ENCODE peak calls at places on chromosome 5, in seven cellular contexts. P is H1, T is stomach, R is tibial nerve, N is sigmoid colon, K is GM12878, A is A549. Z is an unnamed sample.

GRCh38 chr5:152364899-152365298 is 40.2 kb downstream of the NMUR2 start:
- DNase-seq in P (no peak), T (no peak), R (no peak), N (no peak), K (no peak), A (no peak), Z (no peak)

GRCh38 chr5:9339206-9339818 is 206.6 kb downstream of the SEMA5A start:
- DNase-seq in P (peak; percentile 55), T (no peak), R (no peak), N (no peak), K (no peak), A (no peak), Z (no peak)

GRCh38 chr5:163269624-163270023 is 167.8 kb upstream of the CCNG1 start:
- DNase-seq in P (no peak), T (no peak), R (no peak), N (no peak), K (no peak), A (no peak), Z (no peak)

GRCh38 chr5:23257656-23258055 is 249.8 kb upstream of the PRDM9 start:
- DNase-seq in P (no peak), T (no peak), R (no peak), N (no peak), K (no peak), A (no peak), Z (no peak)

GRCh38 chr5:33118761-33119415 is 321.9 kb upstream of the TARS1 start:
- DNase-seq in P (no peak), T (no peak), R (no peak), N (no peak), K (no peak), A (no peak), Z (no peak)

GRCh38 chr5:219492-219891 is 1.4 kb downstream of the SDHA start:
- DNase-seq in P (no peak), T (no peak), R (peak; percentile 10), N (no peak), K (no peak), A (no peak), Z (no peak)

GRCh38 chr5:9851458-9851857 is 221.3 kb upstream of the TAS2R1 start:
- DNase-seq in P (no peak), T (no peak), R (peak; percentile 8), N (no peak), K (no peak), A (peak; percentile 10), Z (no peak)

GRCh38 chr5:96893342-96893741 is 17.0 kb downstream of the ERAP2 start:
- DNase-seq in P (no peak), T (no peak), R (no peak), N (no peak), K (no peak), A (no peak), Z (no peak)

GRCh38 chr5:9833871-9834270 is 203.7 kb upstream of the TAS2R1 start:
- DNase-seq in P (peak; percentile 54), T (no peak), R (no peak), N (no peak), K (no peak), A (no peak), Z (no peak)

GRCh38 chr5:90792725-90793124 is 234.1 kb downstream of the ADGRV1 start:
- DNase-seq in P (no peak), T (no peak), R (no peak), N (no peak), K (no peak), A (no peak), Z (no peak)

GRCh38 chr5:67305401-67305800 is 108.8 kb upstream of the CD180 start:
- DNase-seq in P (no peak), T (no peak), R (no peak), N (peak; percentile 62), K (no peak), A (no peak), Z (no peak)

GRCh38 chr5:118548761-118549160 is 439.6 kb downstream of the DTWD2 start:
- DNase-seq in P (no peak), T (no peak), R (no peak), N (no peak), K (no peak), A (no peak), Z (no peak)

GRCh38 chr5:92401492-92401891 is 1018.4 kb upstream of the ARRDC3 start:
- DNase-seq in P (no peak), T (no peak), R (no peak), N (no peak), K (no peak), A (no peak), Z (no peak)

GRCh38 chr5:177134653-177135225 is 1.2 kb downstream of the NSD1 start:
- DNase-seq in P (no peak), T (no peak), R (no peak), N (peak; percentile 22), K (no peak), A (no peak), Z (no peak)

GRCh38 chr5:68110264-68110663 is 105.3 kb upstream of the PIK3R1 start:
- DNase-seq in P (no peak), T (no peak), R (no peak), N (no peak), K (no peak), A (no peak), Z (no peak)

GRCh38 chr5:133397432-133397831 is 214.9 kb downstream of the FSTL4 start:
- DNase-seq in P (peak; percentile 37), T (no peak), R (no peak), N (no peak), K (no peak), A (no peak), Z (no peak)

GRCh38 chr5:158754018-158754514 is 345.6 kb downstream of the EBF1 start:
- DNase-seq in P (no peak), T (no peak), R (no peak), N (no peak), K (no peak), A (no peak), Z (no peak)

GRCh38 chr5:40988761-40989510 is 79.6 kb downstream of the C7 start:
- DNase-seq in P (no peak), T (no peak), R (no peak), N (no peak), K (no peak), A (no peak), Z (no peak)

GRCh38 chr5:120372899-120373298 is 91.2 kb upstream of the PRR16 start:
- DNase-seq in P (no peak), T (no peak), R (no peak), N (peak; percentile 56), K (no peak), A (no peak), Z (no peak)

GRCh38 chr5:158819095-158819494 is 280.6 kb downstream of the EBF1 start:
- DNase-seq in P (no peak), T (no peak), R (no peak), N (no peak), K (no peak), A (no peak), Z (no peak)

GRCh38 chr5:16304846-16305245 is 125.3 kb upstream of the MARCHF11 start:
- DNase-seq in P (no peak), T (no peak), R (no peak), N (no peak), K (no peak), A (no peak), Z (no peak)

GRCh38 chr5:168346417-168346816 is 55.0 kb downstream of the WWC1 start:
- DNase-seq in P (no peak), T (peak; percentile 33), R (no peak), N (no peak), K (no peak), A (no peak), Z (no peak)

GRCh38 chr5:95032801-95033200 is 252.1 kb downstream of the MCTP1 start:
- DNase-seq in P (no peak), T (no peak), R (no peak), N (no peak), K (no peak), A (no peak), Z (no peak)

GRCh38 chr5:140113180-140113698 is 670 bp upstream of the PURA start:
- DNase-seq in P (peak; percentile 75), T (no peak), R (no peak), N (peak; percentile 72), K (no peak), A (no peak), Z (no peak)
- H3K27ac ChIP-seq in P (no peak overlapping the region), T (peak overlapping the region; percentile 95), R (peak overlapping the region; percentile 97), N (peak overlapping the region; percentile 96), K (peak overlapping the region; percentile 83), A (peak overlapping the region; percentile 96), Z (peak overlapping the region; percentile 82)

DNA sequence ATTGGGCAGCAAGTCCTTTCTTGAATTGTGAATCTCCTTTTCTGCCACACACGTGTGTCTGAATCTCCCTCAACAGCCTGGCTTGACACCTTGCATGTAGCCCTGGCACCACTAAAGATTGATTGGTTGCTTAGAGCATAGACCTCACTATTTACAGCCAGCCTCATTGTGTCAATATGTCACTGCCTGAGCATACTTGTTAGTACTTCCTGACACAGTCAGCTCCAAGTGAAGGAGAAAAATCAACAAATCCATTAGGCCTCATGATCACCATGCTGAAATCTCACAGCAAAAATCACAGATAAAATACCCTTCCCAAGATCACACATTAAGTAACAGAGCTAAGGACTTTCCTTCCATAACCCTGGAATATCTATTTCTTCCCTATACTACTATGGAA is 5.4 kb upstream of the ARL15 start:
- DNase-seq in P (no peak), T (no peak), R (no peak), N (no peak), K (no peak), A (no peak), Z (no peak)
- TF ChIP-seq EP300 in P (no peak), T (no peak), R (no peak), N (no peak), K (no peak), A (no peak), Z (no peak)

DNA sequence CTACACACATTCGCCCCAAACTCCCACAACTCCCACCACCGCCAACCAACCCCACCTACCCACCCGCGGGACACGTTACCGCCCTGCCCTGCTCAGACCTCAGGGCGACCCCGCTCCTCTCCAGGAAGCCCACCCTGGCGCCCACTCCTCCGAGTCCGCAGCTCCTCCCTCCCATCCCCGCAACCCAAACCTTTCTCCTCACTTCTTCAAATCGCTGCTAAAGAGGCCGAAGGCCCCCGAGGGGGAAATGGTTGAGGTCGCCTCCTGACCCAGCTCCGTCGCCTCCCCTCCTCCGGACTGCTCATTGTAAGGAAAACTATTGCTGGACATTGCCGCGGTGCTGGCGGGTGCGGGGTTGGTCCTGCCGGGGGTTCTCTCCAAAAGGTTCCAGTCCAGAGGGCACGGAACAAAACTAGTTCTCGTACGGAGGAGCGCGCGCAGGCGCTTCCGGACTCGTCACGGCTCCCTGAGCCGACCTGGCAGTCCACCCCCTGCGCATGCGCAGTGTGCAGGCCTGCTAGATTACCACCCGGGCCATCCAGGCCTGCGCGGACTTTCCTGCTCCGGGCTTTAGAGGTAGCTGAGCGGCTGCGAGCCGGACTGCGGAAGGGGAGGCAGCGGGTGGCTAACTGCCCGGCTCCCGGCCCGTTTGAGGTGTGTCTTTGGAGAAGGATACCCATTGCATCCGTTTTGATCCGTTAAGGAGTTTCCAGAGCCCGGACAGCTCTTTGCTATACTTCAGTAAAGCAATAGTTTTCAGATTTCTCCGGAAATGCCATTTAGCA is at the start of gene AP3B1:
- DNase-seq in P (peak; percentile 99), T (peak; percentile 100), R (peak; percentile 98), N (peak; percentile 100), K (peak; percentile 89), A (peak; percentile 92), Z (peak; percentile 99)
- TF ChIP-seq POLR2A in P (peak; percentile 80), T (no peak), R (peak; percentile 89), N (peak; percentile 93), K (peak; percentile 91), A (peak; percentile 91), Z (peak; percentile 86)

DNA sequence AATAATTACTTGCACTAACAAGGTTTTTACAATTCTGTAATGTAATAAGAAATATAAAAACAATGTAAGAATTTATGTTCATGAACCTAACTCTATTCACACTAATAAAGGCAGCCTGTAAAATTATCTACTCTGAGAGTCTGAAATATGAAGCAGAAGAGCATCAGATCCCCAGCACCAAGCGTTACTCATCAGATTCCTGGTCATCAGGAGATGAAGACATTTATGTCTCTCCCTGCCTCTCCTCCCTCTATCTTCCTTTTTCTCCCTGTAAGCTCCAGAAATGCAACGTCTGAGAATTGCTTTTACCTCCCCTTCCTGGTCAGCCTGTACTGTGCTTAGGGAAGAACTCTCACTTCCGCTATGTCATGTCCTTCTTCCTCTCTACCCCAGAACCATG is 114.4 kb upstream of the SLIT3 start:
- DNase-seq in P (no peak), T (no peak), R (no peak), N (no peak), K (no peak), A (no peak), Z (no peak)
- H3K27ac ChIP-seq in P (no peak overlapping the region), T (no peak overlapping the region), R (no peak overlapping the region), N (no peak overlapping the region), K (no peak overlapping the region), A (no peak overlapping the region), Z (no peak overlapping the region)

Z was measured in ovary.